ENCODE peak calls at places on chromosomes 12 and 14, in five cellular contexts. E is HepG2, V is HEK293T, S is GM12878, H is H1. O is an unnamed sample.

GRCh38 chr14:35279369-35279768 is 12.8 kb upstream of the PSMA6 start:
- DNase-seq in E (no peak), V (no peak), S (no peak), H (no peak), O (no peak)

GRCh38 chr12:32419520-32419960 is 20.2 kb downstream of the FGD4 start:
- DNase-seq in E (no peak), V (no peak), S (no peak), H (no peak), O (no peak)

GRCh38 chr14:74574706-74575105 is 37.3 kb downstream of the LTBP2 start:
- DNase-seq in E (no peak), V (no peak), S (no peak), H (no peak), O (no peak)

GRCh38 chr12:71947645-71948105 is 9.0 kb downstream of the TPH2 start:
- DNase-seq in E (peak), V (no peak), S (no peak), H (peak), O (peak)

GRCh38 chr14:60724080-60724618 is at the start of gene SIX4:
- DNase-seq in E (peak), V (peak), S (no peak), H (peak), O (no peak)

GRCh38 chr12:9032202-9032964 is 43.0 kb downstream of the KLRG1 start:
- DNase-seq in E (no peak), V (no peak), S (no peak), H (no peak), O (no peak)

GRCh38 chr12:12916135-12916956 is 25.0 kb downstream of the GPRC5A start:
- DNase-seq in E (peak), V (peak), S (no peak), H (peak), O (peak)

GRCh38 chr14:79044894-79045624 is 874.9 kb downstream of the NRXN3 start:
- DNase-seq in E (no peak), V (no peak), S (no peak), H (peak), O (peak)

GRCh38 chr12:20188930-20189653 is 179.2 kb upstream of the PDE3A start:
- DNase-seq in E (peak), V (no peak), S (no peak), H (no peak), O (no peak)

GRCh38 chr12:40714636-40715035 is 22.4 kb downstream of the CNTN1 start:
- DNase-seq in E (no peak), V (no peak), S (no peak), H (no peak), O (no peak)

GRCh38 chr12:116717466-116718457 is 20.1 kb downstream of the SPRING1 start:
- DNase-seq in E (no peak), V (peak), S (no peak), H (no peak), O (no peak)

GRCh38 chr12:91053951-91054715 is 3.7 kb downstream of the KERA start:
- DNase-seq in E (no peak), V (no peak), S (no peak), H (no peak), O (no peak)

GRCh38 chr14:77205566-77205965 is 24.0 kb downstream of the TMEM63C start:
- DNase-seq in E (no peak), V (no peak), S (no peak), H (no peak), O (no peak)

GRCh38 chr12:101051901-101052550 is 158.0 kb downstream of the SLC5A8 start:
- DNase-seq in E (peak), V (peak), S (no peak), H (no peak), O (no peak)
- TF ChIP-seq SUZ12 in E (no peak), V (no peak), S (no peak), H (no peak), O (no peak)

DNA sequence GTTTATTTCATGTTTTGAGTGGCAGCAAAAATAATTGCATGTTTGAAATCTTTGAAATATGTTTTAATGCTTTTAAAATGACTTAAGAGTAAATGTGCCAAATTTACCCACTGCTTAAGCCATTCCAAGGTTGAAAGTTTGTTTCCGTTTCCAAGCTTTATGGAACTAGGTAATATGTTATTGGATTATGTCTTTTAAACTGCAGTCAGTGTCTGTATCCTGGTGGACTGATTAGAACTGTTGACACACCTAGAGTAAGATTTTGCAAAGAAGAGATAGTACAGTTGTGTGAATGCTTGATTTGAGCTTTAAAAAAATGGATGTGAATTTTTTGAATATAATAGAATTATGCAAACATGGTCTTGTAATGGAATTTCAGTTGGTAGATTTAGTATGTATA is 135.1 kb downstream of the DERA start:
- DNase-seq in E (no peak), V (no peak), S (no peak), H (no peak), O (no peak)
- TF ChIP-seq SUZ12 in E (no peak), V (no peak), S (no peak), H (no peak), O (no peak)

GRCh38 chr14:52950410-52950897 is 396 bp downstream of the FERMT2 start:
- DNase-seq in E (peak), V (peak), S (no peak), H (no peak), O (no peak)
- TF ChIP-seq SUZ12 in E (no peak), V (no peak), S (no peak), H (no peak), O (no peak)

GRCh38 chr14:45065951-45066350 is 18.0 kb upstream of the PRPF39 start:
- DNase-seq in E (no peak), V (no peak), S (no peak), H (no peak), O (no peak)
- TF ChIP-seq SUZ12 in E (no peak), V (no peak), S (no peak), H (no peak), O (no peak)

GRCh38 chr12:109387425-109388166 is 39.9 kb downstream of the MYO1H start:
- DNase-seq in E (peak), V (peak), S (no peak), H (no peak), O (peak)
- TF ChIP-seq SUZ12 in E (no peak), V (no peak), S (no peak), H (no peak), O (no peak)

GRCh38 chr12:65787056-65787855 is 37.0 kb upstream of the HMGA2 start:
- DNase-seq in E (no peak), V (no peak), S (no peak), H (no peak), O (no peak)
- TF ChIP-seq SUZ12 in E (no peak), V (no peak), S (no peak), H (no peak), O (no peak)

GRCh38 chr12:3945671-3946070 is 72.5 kb upstream of the PARP11 start:
- DNase-seq in E (no peak), V (no peak), S (no peak), H (no peak), O (no peak)

GRCh38 chr12:3947781-3948180 is 74.6 kb upstream of the PARP11 start:
- DNase-seq in E (no peak), V (no peak), S (no peak), H (no peak), O (no peak)

GRCh38 chr12:3944620-3945019 is 71.4 kb upstream of the PARP11 start:
- DNase-seq in E (no peak), V (no peak), S (no peak), H (peak), O (peak)
- TF ChIP-seq SUZ12 in E (no peak), V (no peak), S (no peak), H (no peak), O (no peak)

GRCh38 chr14:98799891-98800290 is 472.1 kb downstream of the BCL11B start:
- DNase-seq in E (no peak), V (no peak), S (no peak), H (no peak), O (no peak)

GRCh38 chr14:98792171-98792570 is 479.8 kb downstream of the BCL11B start:
- DNase-seq in E (no peak), V (no peak), S (no peak), H (no peak), O (no peak)

GRCh38 chr14:98803196-98803595 is 468.8 kb downstream of the BCL11B start:
- DNase-seq in E (no peak), V (no peak), S (no peak), H (no peak), O (no peak)

GRCh38 chr14:98802044-98802443 is 470.0 kb downstream of the BCL11B start:
- DNase-seq in E (no peak), V (no peak), S (no peak), H (no peak), O (no peak)

DNA sequence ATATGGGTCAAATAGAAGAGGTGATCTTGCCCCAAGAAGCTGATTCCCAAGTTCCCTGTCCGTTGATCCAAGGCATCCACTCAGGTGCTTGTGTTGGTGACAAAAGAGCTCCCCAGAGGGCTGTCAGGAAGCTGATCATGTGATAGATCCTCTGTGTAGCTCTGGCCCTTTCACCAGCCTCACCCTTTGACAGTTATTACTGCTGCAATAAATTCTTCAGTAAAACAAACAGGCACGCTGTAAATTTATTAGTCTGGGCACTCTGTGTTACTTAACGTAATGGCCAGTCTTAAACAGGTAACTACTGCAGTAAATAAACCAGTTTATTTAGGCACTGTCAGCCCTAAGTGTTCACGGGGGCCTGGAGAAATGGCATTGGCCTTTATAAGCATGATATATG is 473.9 kb downstream of the BCL11B start:
- DNase-seq in E (no peak), V (peak), S (no peak), H (no peak), O (no peak)
- TF ChIP-seq SUZ12 in E (no peak), V (no peak), S (no peak), H (no peak), O (no peak)